ENCODE peak calls at places on chromosomes 11 and 22, in five cellular contexts. T, B, X, P and A are unnamed samples.

GRCh38 chr22:41504397-41504796 is 35.5 kb downstream of the ACO2 start:
- DNase-seq in T (no peak), B (no peak), X (peak; percentile 49), P (no peak), A (no peak)

GRCh38 chr11:132770802-132771545 is 761.3 kb downstream of the OPCML start:
- DNase-seq in T (no peak), B (no peak), X (no peak), P (no peak), A (no peak)

GRCh38 chr11:57762235-57762866 is 749 bp downstream of the CTNND1 start:
- DNase-seq in T (peak; percentile 57), B (no peak), X (no peak), P (no peak), A (no peak)

GRCh38 chr11:129458756-129459535 is 83.3 kb downstream of the BARX2 start:
- DNase-seq in T (peak; percentile 35), B (no peak), X (no peak), P (no peak), A (no peak)

GRCh38 chr11:8638300-8638699 is 44.2 kb downstream of the TRIM66 start:
- DNase-seq in T (no peak), B (no peak), X (peak; percentile 13), P (no peak), A (no peak)

GRCh38 chr11:96091476-96091875 is 167.6 kb upstream of the MTMR2 start:
- DNase-seq in T (no peak), B (no peak), X (no peak), P (no peak), A (no peak)

GRCh38 chr22:26196657-26197056 is 27.4 kb downstream of the SEZ6L start:
- DNase-seq in T (no peak), B (no peak), X (no peak), P (no peak), A (no peak)

GRCh38 chr11:86517557-86517956 is 142.9 kb downstream of the CCDC81 start:
- DNase-seq in T (no peak), B (no peak), X (no peak), P (no peak), A (no peak)

GRCh38 chr11:46392421-46393230 is 1.1 kb upstream of the CHRM4 start:
- DNase-seq in T (peak; percentile 85), B (peak; percentile 81), X (peak; percentile 61), P (peak; percentile 87), A (peak; percentile 74)

GRCh38 chr11:110833033-110833484 is 120.8 kb upstream of the ARHGAP20 start:
- DNase-seq in T (no peak), B (no peak), X (no peak), P (no peak), A (no peak)

GRCh38 chr22:36865346-36865745 is 4.5 kb downstream of the NCF4 start:
- DNase-seq in T (no peak), B (no peak), X (no peak), P (no peak), A (peak; percentile 32)

GRCh38 chr11:9158898-9159391 is 67.5 kb upstream of the SCUBE2 start:
- DNase-seq in T (no peak), B (no peak), X (peak; percentile 47), P (no peak), A (no peak)

GRCh38 chr11:2074266-2074825 is 64.8 kb downstream of the IGF2 start:
- DNase-seq in T (no peak), B (no peak), X (no peak), P (peak; percentile 23), A (no peak)

GRCh38 chr11:75639752-75640151 is 29.1 kb downstream of the MAP6 start:
- DNase-seq in T (peak; percentile 50), B (peak; percentile 32), X (peak; percentile 39), P (peak; percentile 66), A (peak; percentile 21)

GRCh38 chr22:41752011-41752975 is 48.2 kb upstream of the CCDC134 start:
- DNase-seq in T (no peak), B (no peak), X (no peak), P (no peak), A (no peak)

GRCh38 chr22:31639640-31640039 is 22.4 kb downstream of the PISD start:
- DNase-seq in T (no peak), B (no peak), X (no peak), P (peak; percentile 61), A (no peak)

GRCh38 chr22:47287516-47287915 is 525.1 kb downstream of the TBC1D22A start:
- DNase-seq in T (no peak), B (no peak), X (no peak), P (no peak), A (no peak)

GRCh38 chr11:60756307-60757032 is at the start of gene MS4A15:
- DNase-seq in T (no peak), B (no peak), X (no peak), P (no peak), A (no peak)

GRCh38 chr22:46386312-46386711 is 50.8 kb downstream of the TRMU start:
- DNase-seq in T (no peak), B (no peak), X (no peak), P (no peak), A (no peak)

GRCh38 chr11:116851631-116852030 is 14.2 kb upstream of the APOA1 start:
- DNase-seq in T (no peak), B (no peak), X (no peak), P (no peak), A (no peak)

GRCh38 chr22:46546466-46547178 is 9.2 kb upstream of the CELSR1 start:
- DNase-seq in T (no peak), B (no peak), X (peak; percentile 24), P (peak; percentile 73), A (no peak)

GRCh38 chr11:95453616-95454118 is 222.7 kb upstream of the SESN3 start:
- DNase-seq in T (no peak), B (no peak), X (no peak), P (peak; percentile 72), A (no peak)

GRCh38 chr11:86408845-86409244 is 34.2 kb downstream of the CCDC81 start:
- DNase-seq in T (no peak), B (no peak), X (no peak), P (no peak), A (no peak)

GRCh38 chr11:62671272-62671603 is 235 bp upstream of the UQCC3 start:
- DNase-seq in T (no peak), B (no peak), X (peak; percentile 28), P (no peak), A (no peak)

GRCh38 chr11:75233688-75234295 is 6.8 kb upstream of the TPBGL start:
- DNase-seq in T (peak; percentile 38), B (no peak), X (peak; percentile 61), P (peak; percentile 24), A (no peak)

GRCh38 chr11:83957038-83957900 is 671.1 kb upstream of the CCDC90B start:
- DNase-seq in T (no peak), B (no peak), X (no peak), P (no peak), A (no peak)

GRCh38 chr11:44564198-44564597 is 1.3 kb upstream of the CD82 start:
- DNase-seq in T (peak; percentile 78), B (no peak), X (no peak), P (peak; percentile 71), A (no peak)

GRCh38 chr22:47323518-47323917 is 561.1 kb downstream of the TBC1D22A start:
- DNase-seq in T (no peak), B (no peak), X (no peak), P (no peak), A (no peak)

GRCh38 chr11:109426442-109426841 is 4.5 kb downstream of the C11orf87 start:
- DNase-seq in T (no peak), B (no peak), X (no peak), P (no peak), A (no peak)
- TF ChIP-seq CTCF in T (no peak), B (peak; percentile 43), X (peak; percentile 43), P (no peak), A (no peak)

DNA sequence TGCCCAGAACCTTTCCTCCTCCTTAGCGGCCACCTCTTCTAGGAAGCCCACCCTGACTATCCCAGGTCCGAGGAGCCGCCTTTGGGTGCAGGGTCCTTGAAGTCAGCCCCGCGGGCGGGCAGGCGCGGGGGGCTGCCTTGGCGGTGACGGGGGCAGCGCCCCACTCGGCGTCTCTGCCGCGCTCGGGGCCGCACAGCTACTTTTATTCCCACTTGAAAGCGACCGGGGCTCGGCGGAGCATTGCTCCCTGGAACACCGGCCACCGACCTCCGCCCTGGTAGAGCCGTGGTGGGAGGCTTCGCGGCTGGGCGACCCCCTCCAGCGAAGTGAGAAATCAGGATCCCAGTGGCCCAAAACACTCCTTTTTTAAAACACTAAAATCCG is 823 bp upstream of the MAPK11 start:
- DNase-seq in T (no peak), B (no peak), X (no peak), P (no peak), A (no peak)
- TF ChIP-seq CTCF in T (no peak), B (no peak), X (no peak), P (no peak), A (no peak)

DNA sequence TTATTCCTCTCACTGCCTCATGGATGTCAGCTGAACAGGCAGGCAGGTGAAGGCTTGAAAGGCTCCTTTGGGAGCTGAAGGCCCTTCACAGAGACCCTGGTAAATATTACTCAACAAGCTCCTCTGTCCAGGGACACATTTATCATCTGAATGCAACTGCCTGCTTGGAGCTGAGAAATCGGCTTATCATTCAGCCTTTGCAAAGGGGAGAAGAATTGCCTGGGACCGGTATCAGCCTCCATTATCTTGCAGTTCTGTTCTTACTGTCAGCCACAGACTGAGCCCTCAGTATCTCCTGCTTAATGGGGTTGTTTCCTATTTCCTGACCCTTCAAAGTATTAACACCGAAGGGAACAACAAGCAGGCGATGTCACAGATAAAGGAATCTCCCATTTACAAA is 113.8 kb upstream of the PITPNB start:
- DNase-seq in T (peak; percentile 6), B (no peak), X (no peak), P (no peak), A (no peak)
- TF ChIP-seq CTCF in T (no peak), B (no peak), X (no peak), P (no peak), A (no peak)

GRCh38 chr11:66542362-66542761 is 3.5 kb downstream of the ZDHHC24 start:
- DNase-seq in T (no peak), B (no peak), X (no peak), P (no peak), A (no peak)

GRCh38 chr11:66545701-66546367 is at the start of gene ZDHHC24:
- DNase-seq in T (peak; percentile 97), B (peak; percentile 84), X (peak; percentile 97), P (peak; percentile 98), A (peak; percentile 86)

GRCh38 chr11:66546368-66546965 is at the start of gene ACTN3:
- DNase-seq in T (peak; percentile 33), B (no peak), X (no peak), P (no peak), A (no peak)

GRCh38 chr11:66541892-66542291 is 4.0 kb downstream of the ZDHHC24 start:
- DNase-seq in T (no peak), B (no peak), X (no peak), P (no peak), A (no peak)

DNA sequence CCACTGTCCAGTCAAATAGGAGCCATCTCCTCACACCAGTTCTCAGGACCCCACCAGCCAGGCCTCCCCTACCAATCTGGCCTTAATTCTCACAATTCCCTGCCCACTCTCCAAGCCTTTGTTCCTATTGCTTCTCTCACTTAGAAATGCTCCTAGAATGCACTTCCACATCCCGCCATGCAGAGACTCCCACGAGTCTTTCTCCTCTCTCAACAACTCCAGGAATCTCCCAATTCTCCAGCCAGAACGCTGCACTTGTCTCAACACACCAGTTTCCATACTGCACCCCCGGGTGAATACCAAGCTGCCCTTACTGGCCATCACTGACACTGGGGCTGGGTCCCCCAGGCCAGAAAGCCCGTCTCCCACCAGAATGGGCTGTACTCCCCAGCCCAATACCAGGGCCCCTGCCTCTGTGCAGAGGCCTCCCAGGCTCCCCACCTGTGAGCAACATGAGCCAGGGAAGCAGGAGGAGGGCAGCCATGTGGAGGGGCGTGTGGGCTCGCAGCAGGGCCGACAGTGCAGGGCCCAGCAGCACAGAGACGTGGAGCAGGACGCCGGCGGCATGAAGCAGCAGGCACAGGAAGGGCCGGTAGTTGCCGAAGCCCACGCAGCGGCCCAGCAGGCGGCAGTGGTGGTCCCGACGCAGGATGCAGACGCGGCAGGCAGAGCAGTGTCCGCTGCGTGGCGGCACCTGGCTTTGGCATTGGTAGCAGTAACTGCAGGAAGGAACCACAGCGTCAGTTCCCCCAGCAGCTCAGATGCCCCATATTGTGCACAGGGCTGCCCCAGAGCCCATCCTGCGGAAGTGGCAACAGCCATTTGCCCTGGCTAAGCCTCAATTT is 2.4 kb downstream of the ZDHHC24 start:
- DNase-seq in T (peak; percentile 35), B (no peak), X (peak; percentile 47), P (peak; percentile 47), A (peak; percentile 59)
- TF ChIP-seq CTCF in T (no peak), B (no peak), X (peak; percentile 88), P (no peak), A (no peak)